ENCODE peak calls at places on chromosomes 7 and 10, in six cellular contexts. One of them, this sample, is unnamed.
A peak's percentile ranks its signal among the peaks of the same experiment; 100 is the strongest.

GRCh38 chr7:28435732-28436378 is 23.5 kb downstream of the CREB5 start:
- DNase-seq in lung: no peak
- DNase-seq in NT2/D1: no peak
- DNase-seq in ascending aorta: no peak
- DNase-seq in Karpas-422: no peak
- DNase-seq in MG63: no peak
- DNase-seq in this sample: no peak

GRCh38 chr7:137978464-137979237 is 23.2 kb downstream of the CREB3L2 start:
- DNase-seq in lung: no peak
- DNase-seq in NT2/D1: no peak
- DNase-seq in ascending aorta: no peak
- DNase-seq in Karpas-422: no peak
- DNase-seq in MG63: peak; percentile 85
- DNase-seq in this sample: no peak

GRCh38 chr7:46174192-46174572 is 253.1 kb upstream of the IGFBP3 start:
- DNase-seq in lung: no peak
- DNase-seq in NT2/D1: no peak
- DNase-seq in ascending aorta: no peak
- DNase-seq in Karpas-422: no peak
- DNase-seq in MG63: no peak
- DNase-seq in this sample: no peak

GRCh38 chr7:128792471-128793183 is 859 bp downstream of the CCDC136 start:
- DNase-seq in lung: no peak
- DNase-seq in NT2/D1: no peak
- DNase-seq in ascending aorta: no peak
- DNase-seq in Karpas-422: no peak
- DNase-seq in MG63: no peak
- DNase-seq in this sample: no peak

GRCh38 chr10:132274986-132275385 is 32.8 kb downstream of the STK32C start:
- DNase-seq in lung: no peak
- DNase-seq in NT2/D1: no peak
- DNase-seq in ascending aorta: no peak
- DNase-seq in Karpas-422: no peak
- DNase-seq in MG63: no peak
- DNase-seq in this sample: no peak

GRCh38 chr7:137840183-137840779 is 6.5 kb downstream of the DGKI start:
- DNase-seq in lung: no peak
- DNase-seq in NT2/D1: no peak
- DNase-seq in ascending aorta: no peak
- DNase-seq in Karpas-422: no peak
- DNase-seq in MG63: no peak
- DNase-seq in this sample: no peak

GRCh38 chr10:47076949-47077348 is 165.7 kb downstream of the PTPN20 start:
- DNase-seq in lung: no peak
- DNase-seq in NT2/D1: no peak
- DNase-seq in ascending aorta: no peak
- DNase-seq in Karpas-422: no peak
- DNase-seq in MG63: no peak
- DNase-seq in this sample: no peak

GRCh38 chr10:18325889-18326531 is 185.8 kb downstream of the CACNB2 start:
- DNase-seq in lung: no peak
- DNase-seq in NT2/D1: no peak
- DNase-seq in ascending aorta: no peak
- DNase-seq in Karpas-422: no peak
- DNase-seq in MG63: no peak
- DNase-seq in this sample: no peak

GRCh38 chr7:64874114-64874513 is 29.0 kb upstream of the ZNF273 start:
- DNase-seq in lung: peak; percentile 25
- DNase-seq in NT2/D1: no peak
- DNase-seq in ascending aorta: no peak
- DNase-seq in Karpas-422: no peak
- DNase-seq in MG63: peak; percentile 68
- DNase-seq in this sample: no peak

GRCh38 chr10:102504179-102504975 is 605 bp downstream of the SUFU start:
- DNase-seq in lung: peak; percentile 48
- DNase-seq in NT2/D1: peak; percentile 54
- DNase-seq in ascending aorta: no peak
- DNase-seq in Karpas-422: peak; percentile 63
- DNase-seq in MG63: no peak
- DNase-seq in this sample: peak; percentile 26

GRCh38 chr10:50469778-50470193 is 154.0 kb downstream of the SGMS1 start:
- DNase-seq in lung: no peak
- DNase-seq in NT2/D1: no peak
- DNase-seq in ascending aorta: no peak
- DNase-seq in Karpas-422: no peak
- DNase-seq in MG63: peak; percentile 3
- DNase-seq in this sample: no peak

GRCh38 chr7:131100357-131101054 is 227.2 kb upstream of the MKLN1 start:
- DNase-seq in lung: no peak
- DNase-seq in NT2/D1: no peak
- DNase-seq in ascending aorta: no peak
- DNase-seq in Karpas-422: peak; percentile 55
- DNase-seq in MG63: no peak
- DNase-seq in this sample: no peak

GRCh38 chr7:108109216-108109908 is 20.8 kb downstream of the LAMB4 start:
- DNase-seq in lung: no peak
- DNase-seq in NT2/D1: no peak
- DNase-seq in ascending aorta: no peak
- DNase-seq in Karpas-422: peak; percentile 48
- DNase-seq in MG63: no peak
- DNase-seq in this sample: no peak

GRCh38 chr10:61918140-61918539 is 16.6 kb downstream of the ARID5B start:
- DNase-seq in lung: no peak
- DNase-seq in NT2/D1: no peak
- DNase-seq in ascending aorta: no peak
- DNase-seq in Karpas-422: no peak
- DNase-seq in MG63: no peak
- DNase-seq in this sample: no peak

GRCh38 chr7:77833136-77833535 is 34.6 kb downstream of the PHTF2 start:
- DNase-seq in lung: no peak
- DNase-seq in NT2/D1: no peak
- DNase-seq in ascending aorta: no peak
- DNase-seq in Karpas-422: no peak
- DNase-seq in MG63: no peak
- DNase-seq in this sample: no peak

GRCh38 chr7:151017953-151018420 is 6.3 kb downstream of the ATG9B start:
- DNase-seq in lung: peak; percentile 61
- DNase-seq in NT2/D1: peak; percentile 76
- DNase-seq in ascending aorta: no peak
- DNase-seq in Karpas-422: peak; percentile 91
- DNase-seq in MG63: peak; percentile 43
- DNase-seq in this sample: peak; percentile 71

GRCh38 chr10:11434323-11434722 is 177.1 kb downstream of the USP6NL start:
- DNase-seq in lung: no peak
- DNase-seq in NT2/D1: no peak
- DNase-seq in ascending aorta: no peak
- DNase-seq in Karpas-422: peak; percentile 86
- DNase-seq in MG63: no peak
- DNase-seq in this sample: no peak

GRCh38 chr7:64509583-64509982 is 53.3 kb downstream of the ZNF680 start:
- DNase-seq in lung: no peak
- DNase-seq in NT2/D1: no peak
- DNase-seq in ascending aorta: no peak
- DNase-seq in Karpas-422: no peak
- DNase-seq in MG63: no peak
- DNase-seq in this sample: no peak

GRCh38 chr7:64630496-64630895 is 35.4 kb upstream of the ZNF107 start:
- DNase-seq in lung: no peak
- DNase-seq in NT2/D1: no peak
- DNase-seq in ascending aorta: no peak
- DNase-seq in Karpas-422: peak; percentile 75
- DNase-seq in MG63: no peak
- DNase-seq in this sample: no peak

GRCh38 chr7:140448781-140449180 is 30.5 kb downstream of the MKRN1 start:
- DNase-seq in lung: no peak
- DNase-seq in NT2/D1: peak; percentile 48
- DNase-seq in ascending aorta: no peak
- DNase-seq in Karpas-422: no peak
- DNase-seq in MG63: no peak
- DNase-seq in this sample: no peak

GRCh38 chr7:2929321-2930201 is 85.5 kb upstream of the GNA12 start:
- DNase-seq in lung: no peak
- DNase-seq in NT2/D1: no peak
- DNase-seq in ascending aorta: no peak
- DNase-seq in Karpas-422: no peak
- DNase-seq in MG63: no peak
- DNase-seq in this sample: no peak

GRCh38 chr7:106421181-106421762 is 136.5 kb upstream of the NAMPT start:
- DNase-seq in lung: peak; percentile 81
- DNase-seq in NT2/D1: no peak
- DNase-seq in ascending aorta: peak; percentile 33
- DNase-seq in Karpas-422: no peak
- DNase-seq in MG63: peak; percentile 88
- DNase-seq in this sample: no peak

GRCh38 chr7:151349507-151349853 is 7.9 kb downstream of the NUB1 start:
- DNase-seq in lung: no peak
- DNase-seq in NT2/D1: no peak
- DNase-seq in ascending aorta: no peak
- DNase-seq in Karpas-422: peak; percentile 81
- DNase-seq in MG63: no peak
- DNase-seq in this sample: no peak

GRCh38 chr7:137513091-137513490 is 169.6 kb upstream of the PTN start:
- DNase-seq in lung: no peak
- DNase-seq in NT2/D1: no peak
- DNase-seq in ascending aorta: no peak
- DNase-seq in Karpas-422: no peak
- DNase-seq in MG63: no peak
- DNase-seq in this sample: no peak

GRCh38 chr10:72834183-72834825 is 59.2 kb upstream of the OIT3 start:
- DNase-seq in lung: peak; percentile 40
- DNase-seq in NT2/D1: peak; percentile 30
- DNase-seq in ascending aorta: no peak
- DNase-seq in Karpas-422: peak; percentile 80
- DNase-seq in MG63: peak; percentile 17
- DNase-seq in this sample: no peak

GRCh38 chr7:117871778-117872538 is 1.3 kb downstream of the CTTNBP2 start:
- DNase-seq in lung: no peak
- DNase-seq in NT2/D1: peak; percentile 13
- DNase-seq in ascending aorta: no peak
- DNase-seq in Karpas-422: no peak
- DNase-seq in MG63: no peak
- DNase-seq in this sample: no peak

GRCh38 chr7:5282464-5283316 is at the start of gene SLC29A4:
- DNase-seq in lung: no peak
- DNase-seq in NT2/D1: no peak
- DNase-seq in ascending aorta: no peak
- DNase-seq in Karpas-422: no peak
- DNase-seq in MG63: no peak
- DNase-seq in this sample: no peak

GRCh38 chr7:101164071-101164840 is 1.1 kb downstream of the VGF start:
- DNase-seq in lung: no peak
- DNase-seq in NT2/D1: no peak
- DNase-seq in ascending aorta: no peak
- DNase-seq in Karpas-422: no peak
- DNase-seq in MG63: peak; percentile 60
- DNase-seq in this sample: peak; percentile 18

GRCh38 chr10:77493239-77493806 is 144.3 kb downstream of the KCNMA1 start:
- DNase-seq in lung: no peak
- DNase-seq in NT2/D1: no peak
- DNase-seq in ascending aorta: no peak
- DNase-seq in Karpas-422: no peak
- DNase-seq in MG63: no peak
- DNase-seq in this sample: no peak

GRCh38 chr7:87886875-87887274 is 10.6 kb downstream of the DBF4 start:
- DNase-seq in lung: no peak
- DNase-seq in NT2/D1: no peak
- DNase-seq in ascending aorta: no peak
- DNase-seq in Karpas-422: peak; percentile 77
- DNase-seq in MG63: no peak
- DNase-seq in this sample: no peak
- H3K9me3 ChIP-seq in lung: no peaks in the 10 kb centered on the region
- H3K9me3 ChIP-seq in NT2/D1: no peaks in the 10 kb centered on the region
- H3K9me3 ChIP-seq in ascending aorta: no peaks in the 10 kb centered on the region
- H3K9me3 ChIP-seq in Karpas-422: no peaks in the 10 kb centered on the region
- H3K9me3 ChIP-seq in MG63: no peaks in the 10 kb centered on the region
- H3K9me3 ChIP-seq in this sample: no peaks in the 10 kb centered on the region

GRCh38 chr7:32519763-32520162 is 24.5 kb downstream of the AVL9 start:
- DNase-seq in lung: no peak
- DNase-seq in NT2/D1: no peak
- DNase-seq in ascending aorta: no peak
- DNase-seq in Karpas-422: no peak
- DNase-seq in MG63: no peak
- DNase-seq in this sample: no peak
- H3K9me3 ChIP-seq in lung: no peaks in the 10 kb centered on the region
- H3K9me3 ChIP-seq in NT2/D1: peaks cover 94% of the 10 kb centered on the region
- H3K9me3 ChIP-seq in ascending aorta: no peaks in the 10 kb centered on the region
- H3K9me3 ChIP-seq in Karpas-422: peaks cover 38% of the 10 kb centered on the region
- H3K9me3 ChIP-seq in MG63: peaks cover 39% of the 10 kb centered on the region
- H3K9me3 ChIP-seq in this sample: no peaks in the 10 kb centered on the region

GRCh38 chr7:42702647-42703046 is 209.2 kb downstream of the C7orf25 start:
- DNase-seq in lung: no peak
- DNase-seq in NT2/D1: no peak
- DNase-seq in ascending aorta: no peak
- DNase-seq in Karpas-422: no peak
- DNase-seq in MG63: no peak
- DNase-seq in this sample: no peak

GRCh38 chr7:42694894-42695553 is 216.8 kb downstream of the C7orf25 start:
- DNase-seq in lung: no peak
- DNase-seq in NT2/D1: no peak
- DNase-seq in ascending aorta: no peak
- DNase-seq in Karpas-422: no peak
- DNase-seq in MG63: no peak
- DNase-seq in this sample: no peak

GRCh38 chr7:42700376-42701327 is 211.2 kb downstream of the C7orf25 start:
- DNase-seq in lung: no peak
- DNase-seq in NT2/D1: no peak
- DNase-seq in ascending aorta: no peak
- DNase-seq in Karpas-422: no peak
- DNase-seq in MG63: peak; percentile 22
- DNase-seq in this sample: no peak

GRCh38 chr7:42704710-42705109 is 207.2 kb downstream of the C7orf25 start:
- DNase-seq in lung: no peak
- DNase-seq in NT2/D1: no peak
- DNase-seq in ascending aorta: no peak
- DNase-seq in Karpas-422: no peak
- DNase-seq in MG63: no peak
- DNase-seq in this sample: no peak

GRCh38 chr7:42699415-42700178 is 212.3 kb downstream of the C7orf25 start:
- DNase-seq in lung: no peak
- DNase-seq in NT2/D1: no peak
- DNase-seq in ascending aorta: no peak
- DNase-seq in Karpas-422: no peak
- DNase-seq in MG63: no peak
- DNase-seq in this sample: no peak
- H3K9me3 ChIP-seq in lung: no peaks in the 10 kb centered on the region
- H3K9me3 ChIP-seq in NT2/D1: no peaks in the 10 kb centered on the region
- H3K9me3 ChIP-seq in ascending aorta: no peaks in the 10 kb centered on the region
- H3K9me3 ChIP-seq in Karpas-422: no peaks in the 10 kb centered on the region
- H3K9me3 ChIP-seq in MG63: peaks cover 2% of the 10 kb centered on the region
- H3K9me3 ChIP-seq in this sample: no peaks in the 10 kb centered on the region

DNA sequence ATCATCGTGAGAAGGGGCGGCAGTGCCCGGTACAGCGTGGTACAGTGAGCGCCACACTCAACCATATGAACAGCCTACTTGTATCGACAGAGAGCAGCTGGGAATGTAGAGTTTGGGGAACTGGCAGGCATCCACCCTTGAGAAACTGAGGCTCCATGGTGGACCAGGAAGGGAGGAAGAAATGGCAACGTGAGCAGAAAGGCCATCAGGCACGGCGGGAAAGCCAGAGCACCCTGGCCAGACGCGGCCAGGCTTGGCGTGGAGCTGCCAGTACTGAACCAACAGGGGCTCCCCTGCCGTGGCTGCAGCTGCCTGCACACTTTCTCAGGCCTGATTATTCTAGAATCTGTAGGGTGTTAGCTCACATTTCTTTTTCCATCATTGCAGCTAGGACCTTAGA is 442.3 kb downstream of the PTPRN2 start:
- DNase-seq in lung: no peak
- DNase-seq in NT2/D1: no peak
- DNase-seq in ascending aorta: no peak
- DNase-seq in Karpas-422: no peak
- DNase-seq in MG63: no peak
- DNase-seq in this sample: no peak
- H3K9me3 ChIP-seq in lung: peaks cover 5% of the 10 kb centered on the region
- H3K9me3 ChIP-seq in NT2/D1: peaks cover 23% of the 10 kb centered on the region
- H3K9me3 ChIP-seq in ascending aorta: no peaks in the 10 kb centered on the region
- H3K9me3 ChIP-seq in Karpas-422: peaks cover 13% of the 10 kb centered on the region
- H3K9me3 ChIP-seq in MG63: no peaks in the 10 kb centered on the region
- H3K9me3 ChIP-seq in this sample: no peaks in the 10 kb centered on the region